ENCODE peak calls at places on chromosomes 13 and 19, in five cellular contexts. X, K, V, T and C are unnamed samples.

GRCh38 chr13:90049989-90050671 is 1297.4 kb upstream of the MIR17HG start:
- DNase-seq in X (no peak), V (no peak), K (no peak), T (no peak), C (no peak)

GRCh38 chr13:80945328-80945727 is 604.4 kb upstream of the SPRY2 start:
- DNase-seq in K (peak; percentile 12), X (peak; percentile 71), T (no peak), V (no peak), C (no peak)

GRCh38 chr13:110555601-110556223 is 5.8 kb downstream of the RAB20 start:
- DNase-seq in X (peak; percentile 84), V (no peak), T (no peak), K (no peak), C (no peak)

GRCh38 chr19:35935911-35936737 is at the start of gene LRFN3:
- DNase-seq in X (peak; percentile 21), V (peak; percentile 62), T (no peak), K (peak; percentile 94), C (peak; percentile 82)

GRCh38 chr19:51337141-51337860 is 4.6 kb downstream of the VSIG10L start:
- DNase-seq in X (no peak), T (no peak), V (no peak), K (no peak), C (no peak)

GRCh38 chr19:38251564-38252051 is 4.6 kb downstream of the PPP1R14A start:
- DNase-seq in K (no peak), T (no peak), X (no peak), V (no peak), C (no peak)

GRCh38 chr13:107531816-107532215 is 683.5 kb downstream of the LIG4 start:
- DNase-seq in X (no peak), V (no peak), T (no peak), K (no peak), C (no peak)

GRCh38 chr19:11142528-11143171 is 12.9 kb downstream of the SPC24 start:
- DNase-seq in X (peak; percentile 90), K (peak; percentile 89), V (peak; percentile 81), T (no peak), C (peak; percentile 17)

GRCh38 chr19:10517361-10517759 is at the start of gene S1PR5:
- DNase-seq in K (peak; percentile 70), T (no peak), X (no peak), V (peak; percentile 46), C (peak; percentile 53)

GRCh38 chr13:80141114-80141849 is 199.6 kb downstream of the SPRY2 start:
- DNase-seq in T (no peak), K (no peak), X (no peak), V (no peak), C (peak; percentile 38)

GRCh38 chr13:99749627-99750026 is 221.9 kb downstream of the ZIC5 start:
- DNase-seq in X (no peak), V (no peak), K (no peak), T (no peak), C (no peak)

GRCh38 chr13:69857188-69857821 is 250.3 kb upstream of the ATXN8OS start:
- DNase-seq in K (peak; percentile 7), V (peak; percentile 5), T (peak; percentile 19), X (peak; percentile 52), C (peak; percentile 55)

GRCh38 chr13:112601351-112601750 is 13.4 kb upstream of the TUBGCP3 start:
- DNase-seq in V (no peak), K (no peak), T (no peak), X (no peak), C (no peak)

GRCh38 chr19:19466201-19466600 is 49.1 kb downstream of the TSSK6 start:
- DNase-seq in K (no peak), V (no peak), X (no peak), T (no peak), C (no peak)

GRCh38 chr13:37640499-37640898 is 41.9 kb upstream of the POSTN start:
- DNase-seq in K (no peak), T (no peak), V (peak; percentile 3), X (no peak), C (peak; percentile 41)

GRCh38 chr13:49400755-49401659 is 42.9 kb downstream of the CAB39L start:
- DNase-seq in X (no peak), T (no peak), V (peak; percentile 19), K (peak; percentile 5), C (no peak)

GRCh38 chr19:52140077-52140710 is 456 bp upstream of the ZNF616 start:
- DNase-seq in V (no peak), K (no peak), T (no peak), X (peak; percentile 54), C (no peak)

GRCh38 chr19:48445256-48445605 is 552 bp upstream of the GRWD1 start:
- DNase-seq in T (no peak), V (peak; percentile 82), X (peak; percentile 82), K (peak; percentile 90), C (peak; percentile 63)

GRCh38 chr19:20250627-20251026 is 83.6 kb downstream of the ZNF486 start:
- DNase-seq in X (no peak), V (no peak), T (no peak), K (no peak), C (no peak)

GRCh38 chr13:47611664-47612288 is 389.3 kb downstream of the SUCLA2 start:
- DNase-seq in X (no peak), V (no peak), T (no peak), K (no peak), C (no peak)

GRCh38 chr13:101283782-101284181 is 132.5 kb downstream of the NALCN start:
- DNase-seq in K (no peak), V (no peak), T (no peak), X (no peak), C (no peak)

GRCh38 chr13:43054803-43055802 is 31.7 kb downstream of the DNAJC15 start:
- DNase-seq in X (peak; percentile 75), K (no peak), V (no peak), T (no peak), C (peak; percentile 45)

GRCh38 chr13:65217459-65217858 is 2012.7 kb downstream of the PCDH9 start:
- DNase-seq in X (no peak), V (no peak), K (no peak), T (no peak), C (no peak)

GRCh38 chr13:23671902-23672301 is 101.7 kb downstream of the TNFRSF19 start:
- DNase-seq in K (no peak), V (no peak), X (no peak), T (no peak), C (no peak)

GRCh38 chr19:53365134-53365898 is at the start of gene ZNF525:
- DNase-seq in V (peak; percentile 85), X (peak; percentile 71), K (peak; percentile 95), T (peak; percentile 72), C (peak; percentile 52)

GRCh38 chr13:113152894-113153809 is 5.3 kb upstream of the PROZ start:
- DNase-seq in V (peak; percentile 35), X (peak; percentile 36), K (peak; percentile 65), T (no peak), C (no peak)

GRCh38 chr19:12777217-12778019 is 2.1 kb upstream of the HOOK2 start:
- DNase-seq in V (peak; percentile 82), T (no peak), K (peak; percentile 89), X (peak; percentile 50), C (peak; percentile 76)

GRCh38 chr19:44401108-44401786 is at the start of gene ZNF285:
- DNase-seq in K (peak; percentile 91), T (peak; percentile 1), V (peak; percentile 87), X (peak; percentile 84), C (peak; percentile 53)

GRCh38 chr19:17216058-17216670 is 1.0 kb downstream of the USE1 start:
- DNase-seq in T (no peak), K (peak; percentile 66), V (no peak), X (no peak), C (no peak)
- TF ChIP-seq FOXM1 in T (no peak), K (no peak), V (no peak), X (no peak), C (no peak)

DNA sequence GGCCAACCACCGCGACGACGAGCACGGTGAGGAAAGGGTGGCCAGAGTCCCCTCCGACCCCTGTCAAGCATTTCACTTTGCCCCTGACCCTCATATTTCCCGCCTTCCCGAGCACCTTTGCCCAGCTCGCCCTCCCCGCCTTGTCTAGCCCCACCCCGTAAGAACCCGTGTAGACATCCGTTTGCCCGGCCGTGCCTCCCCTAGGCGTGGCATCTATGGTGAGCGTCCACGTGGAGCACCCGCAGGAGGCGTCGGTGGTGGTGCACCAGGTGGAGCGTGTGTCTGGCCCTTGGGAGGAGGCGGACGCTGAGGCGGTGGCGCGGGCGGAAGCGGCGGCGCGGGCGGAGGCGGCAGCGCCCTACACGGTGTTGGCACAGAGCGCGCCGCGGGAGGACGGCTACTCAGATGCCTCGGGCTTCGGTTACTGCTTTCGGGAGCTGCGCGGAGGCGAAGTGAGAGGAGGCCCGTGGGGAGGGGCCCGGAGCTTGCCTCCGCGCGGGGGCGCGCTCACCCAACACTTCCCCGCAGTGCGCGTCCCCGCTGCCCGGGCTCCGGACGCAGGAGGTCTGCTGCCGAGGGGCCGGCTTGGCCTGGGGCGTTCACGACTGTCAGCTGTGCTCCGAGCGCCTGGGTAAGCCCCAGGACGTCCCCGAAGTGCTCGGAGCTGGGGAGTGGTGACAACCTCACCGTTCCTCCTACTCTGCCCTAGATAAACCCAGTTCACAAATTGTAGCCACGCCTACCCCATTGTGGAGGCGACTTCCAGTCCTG is 4.2 kb downstream of the LTBP4 start:
- DNase-seq in K (peak; percentile 78), T (peak; percentile 48), V (peak; percentile 79), X (peak; percentile 22), C (no peak)
- TF ChIP-seq FOXM1 in K (no peak), T (no peak), V (peak; percentile 29), X (no peak), C (no peak)

GRCh38 chr19:4456843-4457653 is 546 bp downstream of the UBXN6 start:
- DNase-seq in V (peak; percentile 91), K (peak; percentile 98), T (no peak), X (no peak), C (peak; percentile 77)
- TF ChIP-seq FOXM1 in V (no peak), K (no peak), T (no peak), X (no peak), C (no peak)

GRCh38 chr19:46608178-46608577 is 7.0 kb downstream of the CALM3 start:
- DNase-seq in K (no peak), T (no peak), X (no peak), V (no peak), C (no peak)

GRCh38 chr19:46607441-46607841 is 6.3 kb downstream of the CALM3 start:
- DNase-seq in X (no peak), K (peak; percentile 6), T (no peak), V (no peak), C (no peak)

GRCh38 chr19:46606019-46606418 is 4.9 kb downstream of the CALM3 start:
- DNase-seq in X (no peak), V (no peak), T (no peak), K (no peak), C (no peak)

GRCh38 chr19:46605356-46605821 is 4.3 kb downstream of the CALM3 start:
- DNase-seq in K (peak; percentile 17), X (no peak), V (no peak), T (no peak), C (no peak)

DNA sequence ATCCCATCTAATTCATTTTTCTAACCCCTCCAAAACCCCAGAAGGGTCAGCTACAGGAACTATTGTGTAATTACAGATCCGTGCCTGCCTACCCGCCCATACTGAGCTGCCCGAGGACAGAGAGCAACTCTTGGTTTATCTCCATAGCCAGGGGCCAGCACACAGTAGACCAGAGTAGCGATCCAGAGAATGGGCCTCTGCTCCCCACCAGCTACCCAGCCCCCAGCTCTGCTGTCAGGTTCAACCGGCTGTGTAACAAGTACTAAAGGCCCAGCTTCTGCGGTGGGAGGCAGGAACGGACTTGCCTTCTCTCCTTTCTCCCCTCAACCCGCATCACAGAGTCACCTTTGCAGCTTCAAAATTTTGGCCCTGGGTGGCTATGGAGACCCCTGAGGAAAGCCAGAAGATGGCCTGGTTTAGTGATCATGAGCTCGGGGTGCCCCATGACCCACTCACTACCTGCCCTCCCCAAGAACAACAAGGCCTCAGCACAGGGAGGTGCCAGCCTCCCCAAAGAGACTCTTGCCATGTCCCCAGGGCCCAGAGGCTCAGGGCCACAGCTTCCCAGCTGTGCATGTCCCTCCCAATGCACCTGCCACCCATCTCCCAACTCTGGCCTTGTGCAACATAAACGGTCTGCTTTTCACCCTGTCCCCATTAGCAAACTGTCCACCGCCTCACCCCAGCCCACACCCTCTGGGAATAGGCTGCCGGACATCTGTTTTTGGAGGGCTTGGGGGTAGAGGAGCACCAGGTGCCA is 5.7 kb downstream of the CALM3 start:
- DNase-seq in V (no peak), K (peak; percentile 4), X (no peak), T (no peak), C (no peak)
- TF ChIP-seq FOXM1 in V (no peak), K (no peak), X (no peak), T (no peak), C (no peak)